ENCODE peak calls at places on chromosome 3, in four cellular contexts. S, J, H and T are unnamed samples.

GRCh38 chr3:194390835-194391234 is 8.2 kb downstream of the GP5 start:
- DNase-seq in S (no peak), J (no peak), H (no peak), T (no peak)

GRCh38 chr3:188469228-188469885 is 315.4 kb downstream of the LPP start:
- DNase-seq in S (no peak), J (no peak), H (no peak), T (no peak)

GRCh38 chr3:182484184-182484583 is 309.1 kb upstream of the ATP11B start:
- DNase-seq in S (no peak), J (no peak), H (no peak), T (no peak)

GRCh38 chr3:172083995-172084409 is 44.6 kb downstream of the FNDC3B start:
- DNase-seq in S (no peak), J (no peak), H (no peak), T (no peak)

GRCh38 chr3:151962371-151962770 is 88.9 kb downstream of the SUCNR1 start:
- DNase-seq in S (no peak), J (no peak), H (no peak), T (no peak)

GRCh38 chr3:52091566-52092290 is 35.4 kb upstream of the DUSP7 start:
- DNase-seq in S (no peak), J (no peak), H (no peak), T (no peak)

GRCh38 chr3:129016725-129017530 is 15.8 kb downstream of the EFCC1 start:
- DNase-seq in S (no peak), J (no peak), H (no peak), T (peak; percentile 78)

GRCh38 chr3:19215427-19215826 is 67.1 kb downstream of the KCNH8 start:
- DNase-seq in S (no peak), J (no peak), H (no peak), T (no peak)

GRCh38 chr3:107432013-107432515 is 54.8 kb downstream of the CCDC54 start:
- DNase-seq in S (no peak), J (no peak), H (no peak), T (no peak)

GRCh38 chr3:52385157-52385556 is 59.7 kb downstream of the SEMA3G start:
- DNase-seq in S (peak; percentile 64), J (no peak), H (peak; percentile 81), T (peak; percentile 83)

GRCh38 chr3:54533856-54534255 is 394.0 kb downstream of the LRTM1 start:
- DNase-seq in S (no peak), J (no peak), H (no peak), T (peak; percentile 2)

GRCh38 chr3:65855370-65856100 is 183.2 kb downstream of the MAGI1 start:
- DNase-seq in S (no peak), J (no peak), H (no peak), T (no peak)

GRCh38 chr3:185823280-185824044 is 1.4 kb downstream of the IGF2BP2 start:
- DNase-seq in S (no peak), J (no peak), H (no peak), T (peak; percentile 66)

GRCh38 chr3:112136959-112137693 is 4.1 kb upstream of the GCSAM start:
- DNase-seq in S (peak; percentile 49), J (no peak), H (peak; percentile 27), T (peak; percentile 42)

GRCh38 chr3:129608087-129608935 is 1.8 kb upstream of the PLXND1 start:
- DNase-seq in S (no peak), J (no peak), H (no peak), T (no peak)

GRCh38 chr3:192372627-192373026 is 354.7 kb downstream of the FGF12 start:
- DNase-seq in S (no peak), J (no peak), H (no peak), T (no peak)

GRCh38 chr3:190528721-190529120 is 14.8 kb downstream of the IL1RAP start:
- DNase-seq in S (no peak), J (no peak), H (no peak), T (no peak)

GRCh38 chr3:125359700-125360099 is 15.4 kb downstream of the ZNF148 start:
- DNase-seq in S (no peak), J (no peak), H (no peak), T (no peak)

GRCh38 chr3:38805765-38806386 is 10.1 kb downstream of the SCN10A start:
- DNase-seq in S (peak; percentile 46), J (peak; percentile 4), H (peak; percentile 15), T (peak; percentile 79)

GRCh38 chr3:162629372-162629771 is 1132.8 kb downstream of the OTOL1 start:
- DNase-seq in S (no peak), J (no peak), H (no peak), T (no peak)

GRCh38 chr3:14147617-14148016 is 22.8 kb downstream of the TMEM43 start:
- DNase-seq in S (no peak), J (no peak), H (no peak), T (no peak)

GRCh38 chr3:128395500-128396125 is 71.1 kb downstream of the DNAJB8 start:
- DNase-seq in S (no peak), J (no peak), H (no peak), T (peak; percentile 47)

GRCh38 chr3:183697610-183698317 is at the start of gene YEATS2:
- DNase-seq in S (peak; percentile 23), J (no peak), H (peak; percentile 17), T (peak; percentile 93)
- TF ChIP-seq POLR2A in S (peak; percentile 66), J (peak; percentile 81), H (peak; percentile 80), T (peak; percentile 74)

DNA sequence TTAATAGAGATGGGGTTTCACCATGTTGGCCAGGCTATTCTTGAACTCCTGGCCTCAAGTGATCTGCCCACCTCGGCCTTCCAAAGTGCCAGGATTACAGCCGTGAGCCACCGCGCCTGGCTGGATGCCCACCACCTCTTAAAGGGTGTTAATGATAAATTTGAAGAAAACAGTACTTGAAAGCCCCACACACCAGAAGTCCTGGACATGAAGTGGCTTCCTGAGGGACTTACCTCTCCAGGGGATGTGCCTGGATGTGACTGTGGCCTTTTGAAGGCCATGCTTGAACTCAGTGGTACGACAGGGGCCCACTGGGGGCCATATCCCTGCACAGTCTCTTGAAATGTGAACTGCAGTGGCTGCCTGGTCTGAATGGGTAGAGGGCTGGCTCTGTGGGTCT is 18.2 kb downstream of the IRAK2 start:
- DNase-seq in S (no peak), J (no peak), H (no peak), T (no peak)
- TF ChIP-seq EGR1 in S (no peak), J (no peak), H (no peak), T (no peak)

GRCh38 chr3:114005406-114005987 is 50.8 kb downstream of the CCDC191 start:
- DNase-seq in S (no peak), J (peak; percentile 35), H (no peak), T (no peak)

GRCh38 chr3:114014211-114014610 is 42.1 kb downstream of the CCDC191 start:
- DNase-seq in S (no peak), J (no peak), H (no peak), T (no peak)

DNA sequence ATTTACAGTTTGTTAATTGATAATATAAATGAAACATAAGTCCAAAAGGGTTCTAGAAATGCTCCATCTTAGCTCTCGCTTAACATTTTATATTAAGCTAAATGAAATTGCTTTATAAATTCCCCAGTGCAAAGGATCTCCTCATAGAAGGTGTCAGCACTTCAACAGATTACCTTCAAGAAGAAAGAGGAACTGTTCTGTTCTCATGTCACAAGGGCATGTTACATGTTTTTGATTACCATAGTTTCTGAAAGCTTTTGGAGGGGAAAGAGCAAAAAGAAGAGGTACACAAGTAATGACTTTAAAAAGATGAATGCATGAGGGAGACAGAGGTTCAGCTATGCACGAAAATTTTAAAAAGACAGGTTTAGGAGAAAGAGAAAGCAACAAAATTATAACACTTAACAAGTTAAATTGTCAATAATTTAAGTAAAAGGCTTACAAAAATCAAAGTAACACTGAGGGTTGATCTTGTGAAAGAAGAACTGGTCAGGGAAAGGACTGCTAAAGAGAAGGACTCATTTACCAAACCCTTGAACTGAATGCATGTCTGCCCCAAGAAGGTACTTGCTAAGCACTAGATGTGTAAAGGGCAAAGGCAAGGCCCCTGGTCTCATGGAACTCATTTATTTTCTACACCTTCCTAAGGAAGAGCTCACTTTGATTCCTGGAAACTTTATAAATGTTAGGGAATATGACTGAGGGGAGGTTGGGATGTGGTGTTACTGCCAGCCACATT is 45.1 kb downstream of the CCDC191 start:
- DNase-seq in S (no peak), J (no peak), H (no peak), T (no peak)
- TF ChIP-seq POLR2A in S (no peak), J (no peak), H (no peak), T (no peak)

DNA sequence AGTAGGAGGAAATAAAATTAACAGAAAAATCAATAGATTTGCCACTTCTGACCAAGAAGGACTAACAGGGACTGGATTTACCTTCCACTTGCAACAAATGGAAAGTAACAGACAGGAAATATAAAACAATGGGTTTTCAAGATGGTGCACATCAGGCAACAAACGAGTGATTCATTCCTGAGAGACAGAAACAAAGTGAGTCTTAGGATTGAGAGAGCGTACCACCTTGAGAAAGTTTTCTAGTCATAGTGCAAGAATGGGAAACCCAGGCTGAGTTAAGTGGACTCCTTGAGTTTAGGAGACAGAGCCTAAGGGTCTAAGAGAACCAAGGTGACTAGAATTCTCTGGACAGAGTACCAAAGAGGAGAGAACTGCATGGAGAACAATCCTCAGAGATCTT is 101.7 kb downstream of the PPP2R3A start:
- DNase-seq in S (no peak), J (no peak), H (no peak), T (no peak)
- TF ChIP-seq EGR1 in S (no peak), J (no peak), H (no peak), T (no peak)

DNA sequence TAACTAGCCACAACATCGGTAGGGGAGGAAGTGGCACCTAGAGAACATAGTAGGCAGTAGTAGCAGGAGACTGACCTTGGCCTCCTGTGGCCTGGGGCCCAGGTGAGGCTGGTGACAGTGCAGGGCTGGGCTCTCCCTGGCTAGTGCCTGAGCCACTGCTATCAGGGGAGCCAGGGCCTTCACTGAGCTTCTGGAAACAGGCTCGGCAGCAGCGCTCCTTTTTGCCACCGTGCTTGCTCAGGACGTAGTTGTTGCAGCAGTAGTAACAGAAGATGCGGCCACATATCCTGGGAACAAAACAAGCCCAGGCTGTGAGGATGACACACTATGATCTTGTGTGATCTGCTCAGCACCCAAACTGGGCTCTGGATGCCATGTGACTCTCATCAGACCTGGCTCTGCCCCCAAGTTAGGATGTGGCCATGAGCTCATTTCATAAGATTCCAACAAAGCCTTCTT is 15.1 kb downstream of the CXCR6 start:
- DNase-seq in S (no peak), J (no peak), H (no peak), T (no peak)
- TF ChIP-seq POLR2A in S (no peak), J (no peak), H (no peak), T (no peak)

DNA sequence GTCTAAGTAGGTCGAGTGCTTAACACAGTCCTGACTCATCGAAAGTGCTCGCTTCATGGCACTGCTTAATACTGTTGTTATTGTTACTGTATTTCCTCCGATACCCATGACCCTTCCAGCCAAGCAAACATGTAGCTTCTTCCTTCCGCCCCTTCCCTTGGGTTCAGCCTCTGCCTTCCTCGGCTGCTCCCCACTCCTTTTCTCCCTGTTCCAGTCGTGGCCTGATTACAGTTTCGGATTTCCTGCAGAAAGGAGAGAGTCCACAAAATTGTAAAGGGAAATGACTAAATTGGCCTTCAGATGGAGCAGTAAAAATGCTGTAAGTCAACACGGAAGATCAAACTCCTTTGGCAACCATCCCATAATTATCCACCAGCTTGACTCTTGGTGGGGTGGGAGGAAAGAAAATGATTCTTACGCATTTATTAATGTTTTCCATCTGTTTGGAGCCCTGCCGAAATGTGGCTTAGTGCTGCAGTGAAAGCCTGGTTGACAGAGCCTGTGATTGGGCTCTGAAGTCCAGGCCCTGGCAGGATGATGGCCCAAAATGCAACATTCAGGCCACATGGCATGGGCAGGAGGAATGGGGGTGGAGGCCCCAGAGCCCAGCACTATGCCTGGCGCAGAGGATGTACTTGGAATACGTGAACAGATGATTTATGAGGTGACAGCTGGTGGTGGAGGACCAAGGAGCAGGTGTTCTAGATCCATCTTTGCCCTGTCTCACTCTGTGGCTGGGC is 37.6 kb downstream of the FAM3D start:
- DNase-seq in S (no peak), J (no peak), H (no peak), T (no peak)
- TF ChIP-seq EGR1 in S (no peak), J (no peak), H (no peak), T (no peak)